ENCODE peak calls at places on chromosomes 12 and 14, in five cellular contexts. E is NCI-H1930, J is activated T-helper 1 cell treated with Interleukin-2 at 50 U/mL for 16 hours, Y is colonic mucosa, G is frontal cortex. H is an unnamed sample.

GRCh38 chr12:108228746-108229145 is 99.7 kb downstream of the WSCD2 start:
- DNase-seq in E (no peak), J (no peak), G (no peak), Y (no peak), H (no peak)

GRCh38 chr12:20144341-20144740 is 224.0 kb upstream of the PDE3A start:
- DNase-seq in Y (no peak), E (no peak), J (no peak), G (no peak), H (no peak)

GRCh38 chr12:109462868-109463692 is 14.0 kb downstream of the KCTD10 start:
- DNase-seq in E (no peak), G (no peak), Y (peak; percentile 64), J (no peak), H (peak; percentile 78)

GRCh38 chr12:113762155-113762848 is 203.8 kb downstream of the RBM19 start:
- DNase-seq in E (no peak), J (no peak), Y (no peak), G (no peak), H (no peak)

GRCh38 chr14:68762944-68763831 is 29.7 kb downstream of the ZFP36L1 start:
- DNase-seq in E (no peak), Y (peak; percentile 49), J (no peak), G (no peak), H (peak; percentile 93)

GRCh38 chr14:92905667-92906066 is 17.3 kb upstream of the CHGA start:
- DNase-seq in E (no peak), J (no peak), G (no peak), Y (no peak), H (no peak)

GRCh38 chr14:92687681-92688433 is 60.6 kb downstream of the LGMN start:
- DNase-seq in Y (no peak), E (peak; percentile 34), G (peak; percentile 52), J (no peak), H (peak; percentile 65)

GRCh38 chr14:76168531-76168930 is 16.8 kb downstream of the GPATCH2L start:
- DNase-seq in J (no peak), Y (no peak), E (no peak), G (no peak), H (no peak)

GRCh38 chr12:59708059-59708458 is 112.2 kb downstream of the SLC16A7 start:
- DNase-seq in E (no peak), Y (no peak), G (no peak), J (no peak), H (no peak)

GRCh38 chr14:34067587-34067986 is 116.7 kb upstream of the EGLN3 start:
- DNase-seq in Y (no peak), E (no peak), G (no peak), J (no peak), H (no peak)

GRCh38 chr12:54040648-54041047 is 7.8 kb downstream of the HOXC5 start:
- DNase-seq in Y (no peak), J (no peak), E (no peak), G (no peak), H (no peak)

GRCh38 chr14:94850332-94851211 is 80.7 kb upstream of the GSC start:
- DNase-seq in E (no peak), Y (peak; percentile 59), G (no peak), J (no peak), H (peak; percentile 43)

GRCh38 chr12:49538740-49539403 is at the start of gene KCNH3:
- DNase-seq in Y (peak; percentile 89), E (peak; percentile 53), G (peak; percentile 90), J (peak; percentile 87), H (peak; percentile 83)

GRCh38 chr14:100988411-100988900 is 84.9 kb upstream of the RTL1 start:
- DNase-seq in G (no peak), Y (no peak), E (no peak), J (no peak), H (no peak)

GRCh38 chr12:108482717-108483212 is 32.3 kb upstream of the FICD start:
- DNase-seq in Y (no peak), G (no peak), E (no peak), J (no peak), H (no peak)

GRCh38 chr12:52636189-52636588 is 15.8 kb downstream of the KRT2 start:
- DNase-seq in G (no peak), J (no peak), Y (no peak), E (no peak), H (no peak)

GRCh38 chr14:77264466-77265186 is 6.4 kb downstream of the NGB start:
- DNase-seq in E (no peak), Y (no peak), J (no peak), G (no peak), H (no peak)

GRCh38 chr12:79933580-79934264 is 1.2 kb downstream of the PPP1R12A start:
- DNase-seq in G (no peak), Y (peak; percentile 32), J (no peak), E (no peak), H (peak; percentile 18)

GRCh38 chr12:130281157-130281799 is 56.4 kb upstream of the PIWIL1 start:
- DNase-seq in E (no peak), G (no peak), J (peak; percentile 5), Y (no peak), H (peak; percentile 6)

GRCh38 chr12:31669020-31669419 is 9.5 kb downstream of the ETFBKMT start:
- DNase-seq in Y (no peak), E (no peak), G (no peak), J (no peak), H (no peak)

GRCh38 chr12:43969882-43970281 is 134.0 kb downstream of the TMEM117 start:
- DNase-seq in G (no peak), Y (no peak), E (no peak), J (no peak), H (no peak)

GRCh38 chr12:53255993-53256392 is 12.1 kb upstream of the ESPL1 start:
- DNase-seq in Y (no peak), J (no peak), E (no peak), G (no peak), H (no peak)

GRCh38 chr14:38868415-38869290 is 234.4 kb downstream of the SEC23A start:
- DNase-seq in E (no peak), J (no peak), G (no peak), Y (no peak), H (peak; percentile 14)

GRCh38 chr12:6752181-6752930 is 585 bp downstream of the MLF2 start:
- DNase-seq in Y (peak; percentile 56), J (no peak), G (peak; percentile 49), E (no peak), H (peak; percentile 52)

GRCh38 chr14:33709286-33709685 is 241.6 kb downstream of the EGLN3 start:
- DNase-seq in E (no peak), Y (no peak), J (no peak), G (no peak), H (no peak)

GRCh38 chr14:74825008-74825407 is 50.9 kb downstream of the PROX2 start:
- DNase-seq in G (no peak), J (no peak), Y (no peak), E (no peak), H (no peak)

GRCh38 chr14:33508663-33509062 is 442.2 kb downstream of the EGLN3 start:
- DNase-seq in Y (no peak), G (no peak), J (no peak), E (no peak), H (no peak)

GRCh38 chr14:103562385-103563088 is at the start of the genes BAG5 and COA8:
- DNase-seq in Y (peak; percentile 89), E (peak; percentile 72), G (peak; percentile 99), J (peak; percentile 76), H (peak; percentile 87)

GRCh38 chr14:38208825-38209562 is 1.3 kb downstream of the SSTR1 start:
- DNase-seq in J (no peak), Y (peak; percentile 83), G (no peak), E (no peak), H (peak; percentile 73)

GRCh38 chr12:110252716-110253115 is 28.3 kb upstream of the ATP2A2 start:
- DNase-seq in Y (no peak), E (no peak), J (no peak), G (no peak), H (no peak)

GRCh38 chr12:120453977-120454376 is 7.7 kb downstream of the GATC start:
- DNase-seq in Y (no peak), J (no peak), E (no peak), G (no peak), H (no peak)

GRCh38 chr12:3959799-3960560 is 86.8 kb upstream of the PARP11 start:
- DNase-seq in G (no peak), E (no peak), J (no peak), Y (no peak), H (no peak)

GRCh38 chr12:117863004-117863709 is 105.6 kb downstream of the KSR2 start:
- DNase-seq in Y (no peak), J (no peak), E (no peak), G (no peak), H (no peak)

GRCh38 chr12:130868412-130868811 is 3.5 kb upstream of the RAN start:
- DNase-seq in E (no peak), G (no peak), J (no peak), Y (no peak), H (no peak)

GRCh38 chr14:43244142-43244625 is 1262.9 kb downstream of the FSCB start:
- DNase-seq in E (no peak), Y (no peak), J (no peak), G (no peak), H (no peak)

GRCh38 chr12:109346920-109347319 is 780 bp upstream of the MYO1H start:
- DNase-seq in G (no peak), E (no peak), Y (no peak), J (no peak), H (no peak)

GRCh38 chr12:102964872-102965271 is 7.4 kb downstream of the ASCL1 start:
- DNase-seq in Y (peak; percentile 52), G (no peak), E (no peak), J (no peak), H (no peak)

GRCh38 chr12:65878540-65878939 is 54.3 kb downstream of the HMGA2 start:
- DNase-seq in E (no peak), Y (no peak), G (no peak), J (no peak), H (no peak)

GRCh38 chr12:57629897-57630471 is 3.0 kb downstream of the B4GALNT1 start:
- DNase-seq in J (no peak), G (peak; percentile 78), Y (no peak), E (no peak), H (no peak)